ENCODE peak calls at places on chromosomes 1 and 21, in seven cellular contexts. R is GM23248, P is hepatocyte, Q is heart left ventricle, T is right atrium auricular region, O is BJ, N is adipocyte. A is an unnamed sample.

GRCh38 chr1:58785424-58786058 is 1.7 kb upstream of the JUN start:
- DNase-seq in Q (peak; percentile 39), N (no peak), R (no peak), P (peak; percentile 83), T (no peak), O (no peak), A (peak; percentile 24)

GRCh38 chr1:12595839-12596821 is 21.9 kb downstream of the DHRS3 start:
- DNase-seq in N (peak; percentile 97), Q (peak; percentile 82), P (peak; percentile 95), O (peak; percentile 95), T (peak; percentile 96), R (peak; percentile 99), A (peak; percentile 95)

GRCh38 chr1:232435746-232436145 is 194.2 kb downstream of the SIPA1L2 start:
- DNase-seq in N (peak; percentile 79), T (no peak), O (no peak), R (peak; percentile 39), P (peak; percentile 33), Q (no peak), A (no peak)

GRCh38 chr1:225156254-225156653 is 226.8 kb downstream of the DNAH14 start:
- DNase-seq in T (no peak), R (peak; percentile 1), N (no peak), Q (no peak), P (no peak), O (no peak), A (no peak)

GRCh38 chr1:209585672-209586071 is 2.2 kb downstream of the CAMK1G start:
- DNase-seq in N (peak; percentile 79), T (peak; percentile 61), R (peak; percentile 83), Q (peak; percentile 51), O (no peak), P (peak; percentile 83), A (peak; percentile 46)

GRCh38 chr1:89142160-89142559 is 16.2 kb upstream of the GBP2 start:
- DNase-seq in O (no peak), R (no peak), N (no peak), P (no peak), T (no peak), Q (no peak), A (no peak)

GRCh38 chr1:222754386-222755139 is 17.6 kb downstream of the FAM177B start:
- DNase-seq in N (peak; percentile 99), O (peak; percentile 98), Q (peak; percentile 32), P (peak; percentile 71), T (peak; percentile 65), R (peak; percentile 99), A (peak; percentile 36)

GRCh38 chr1:204628868-204629267 is 56.7 kb downstream of the LRRN2 start:
- DNase-seq in R (no peak), O (no peak), T (no peak), Q (no peak), N (no peak), P (no peak), A (no peak)

GRCh38 chr1:227622739-227623475 is 59.6 kb downstream of the ZNF678 start:
- DNase-seq in T (no peak), O (no peak), N (no peak), P (no peak), Q (no peak), R (no peak), A (no peak)

GRCh38 chr21:25862596-25862995 is 127.8 kb downstream of the GABPA start:
- DNase-seq in T (no peak), N (peak; percentile 30), Q (no peak), R (peak; percentile 46), P (no peak), O (no peak), A (no peak)

GRCh38 chr1:91742848-91743292 is 143.1 kb downstream of the TGFBR3 start:
- DNase-seq in Q (no peak), R (peak; percentile 71), N (no peak), O (no peak), T (peak; percentile 82), P (no peak), A (peak; percentile 62)

GRCh38 chr1:41618871-41619270 is 134.4 kb upstream of the EDN2 start:
- DNase-seq in N (no peak), T (no peak), Q (no peak), P (no peak), O (no peak), R (no peak), A (no peak)

GRCh38 chr1:16442273-16442672 is 1.7 kb downstream of the NECAP2 start:
- DNase-seq in O (no peak), T (no peak), N (no peak), P (no peak), Q (no peak), R (no peak), A (no peak)

GRCh38 chr1:65793359-65793732 is 651 bp downstream of the PDE4B start:
- DNase-seq in R (peak; percentile 48), T (no peak), P (no peak), N (peak; percentile 35), Q (no peak), O (no peak), A (no peak)

GRCh38 chr1:40824591-40825429 is 37.4 kb downstream of the CITED4 start:
- DNase-seq in N (peak; percentile 65), O (no peak), R (peak; percentile 42), Q (no peak), P (peak; percentile 31), T (no peak), A (no peak)

GRCh38 chr21:33976082-33976979 is 60.7 kb upstream of the ATP5PO start:
- DNase-seq in R (peak; percentile 94), N (peak; percentile 94), Q (peak; percentile 43), P (peak; percentile 68), O (peak; percentile 94), T (no peak), A (peak; percentile 33)

GRCh38 chr1:22225858-22226584 is 83.1 kb upstream of the WNT4 start:
- DNase-seq in N (no peak), T (no peak), O (no peak), R (no peak), Q (no peak), P (no peak), A (no peak)

GRCh38 chr1:9792156-9793042 is 31.4 kb downstream of the CLSTN1 start:
- DNase-seq in Q (no peak), P (no peak), T (no peak), R (no peak), N (peak; percentile 35), O (no peak), A (no peak)

GRCh38 chr1:241411776-241412338 is 54.9 kb upstream of the RGS7 start:
- DNase-seq in T (no peak), O (peak; percentile 71), R (peak; percentile 28), P (no peak), Q (no peak), N (peak; percentile 74), A (no peak)

GRCh38 chr1:43817304-43817939 is 110.1 kb downstream of the ST3GAL3 start:
- DNase-seq in P (no peak), N (no peak), Q (no peak), T (no peak), O (no peak), R (no peak), A (no peak)

GRCh38 chr1:51642739-51643142 is 25.8 kb downstream of the OSBPL9 start:
- DNase-seq in O (peak; percentile 99), N (peak; percentile 94), Q (peak; percentile 22), P (peak; percentile 24), R (peak; percentile 94), T (no peak), A (no peak)

GRCh38 chr1:11316701-11317100 is 43.7 kb downstream of the UBIAD1 start:
- DNase-seq in P (no peak), O (no peak), N (no peak), R (peak; percentile 26), Q (no peak), T (no peak), A (no peak)

GRCh38 chr1:239084459-239085080 is 301.8 kb upstream of the CHRM3 start:
- DNase-seq in Q (no peak), O (no peak), P (no peak), R (no peak), T (no peak), N (no peak), A (no peak)

GRCh38 chr1:203017061-203017460 is 9.2 kb upstream of the PPFIA4 start:
- DNase-seq in Q (no peak), R (no peak), N (no peak), O (no peak), P (no peak), T (no peak), A (no peak)
- H3K36me3 ChIP-seq in Q (peaks cover 55% of the 10 kb centered on the region), R (peaks cover 70% of the 10 kb centered on the region), N (peaks cover 96% of the 10 kb centered on the region), O (peaks cover 30% of the 10 kb centered on the region), P (peaks cover 11% of the 10 kb centered on the region), T (peaks cover 85% of the 10 kb centered on the region), A (peaks cover 99% of the 10 kb centered on the region)

DNA sequence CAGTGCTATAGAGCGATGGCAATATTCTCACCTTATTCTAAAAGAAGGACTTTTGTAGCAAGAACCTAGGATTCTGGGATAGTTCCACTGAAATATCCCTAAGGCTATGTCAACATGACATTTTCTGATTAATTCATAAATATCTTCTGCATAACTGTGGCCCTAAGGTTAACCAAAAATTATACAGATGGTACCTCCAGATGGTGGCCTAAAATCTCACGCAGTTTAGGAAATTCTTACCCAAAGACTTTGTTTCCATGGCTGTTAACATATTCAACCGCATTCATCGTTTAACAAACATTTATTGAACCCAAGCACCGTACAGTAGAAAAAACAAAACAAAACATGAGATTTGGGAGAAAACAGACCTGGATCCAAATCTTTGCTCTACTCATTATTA is 19.1 kb downstream of the NID1 start:
- DNase-seq in R (no peak), N (no peak), P (no peak), T (no peak), O (no peak), Q (no peak), A (no peak)
- H3K36me3 ChIP-seq in R (no peaks in the 10 kb centered on the region), N (peaks cover 79% of the 10 kb centered on the region), P (no peaks in the 10 kb centered on the region), T (peaks cover 83% of the 10 kb centered on the region), O (peaks cover 15% of the 10 kb centered on the region), Q (peaks cover 22% of the 10 kb centered on the region), A (peaks cover 16% of the 10 kb centered on the region)

GRCh38 chr1:180199018-180199417 is 31.0 kb upstream of the LHX4 start:
- DNase-seq in T (no peak), N (no peak), P (no peak), R (no peak), O (no peak), Q (no peak), A (no peak)
- H3K36me3 ChIP-seq in T (peaks cover 37% of the 10 kb centered on the region), N (peaks cover 7% of the 10 kb centered on the region), P (no peaks in the 10 kb centered on the region), R (no peaks in the 10 kb centered on the region), O (peaks cover 15% of the 10 kb centered on the region), Q (peaks cover 3% of the 10 kb centered on the region), A (no peaks in the 10 kb centered on the region)

GRCh38 chr1:54869173-54869851 is 17.7 kb downstream of the DHCR24 start:
- DNase-seq in O (no peak), Q (no peak), P (no peak), R (no peak), T (no peak), N (no peak), A (peak; percentile 7)
- H3K36me3 ChIP-seq in O (peaks cover 26% of the 10 kb centered on the region), Q (no peaks in the 10 kb centered on the region), P (peaks cover 4% of the 10 kb centered on the region), R (peaks cover 15% of the 10 kb centered on the region), T (no peaks in the 10 kb centered on the region), N (peaks cover 98% of the 10 kb centered on the region), A (peaks cover 98% of the 10 kb centered on the region)

GRCh38 chr1:33013791-33014190 is 22.9 kb downstream of the AK2 start:
- DNase-seq in P (no peak), Q (no peak), N (no peak), R (no peak), O (no peak), T (no peak), A (no peak)

GRCh38 chr1:33018112-33018511 is 18.6 kb downstream of the AK2 start:
- DNase-seq in R (no peak), P (no peak), Q (no peak), O (no peak), N (no peak), T (no peak), A (no peak)

GRCh38 chr1:33017175-33017574 is 19.5 kb downstream of the AK2 start:
- DNase-seq in T (no peak), Q (no peak), R (no peak), P (no peak), N (no peak), O (no peak), A (no peak)

GRCh38 chr1:33014464-33015170 is 22.1 kb downstream of the AK2 start:
- DNase-seq in O (no peak), P (no peak), T (no peak), N (no peak), Q (no peak), R (no peak), A (no peak)

GRCh38 chr1:33015216-33015615 is 21.5 kb downstream of the AK2 start:
- DNase-seq in P (no peak), N (no peak), Q (no peak), T (no peak), O (no peak), R (no peak), A (no peak)
- H3K36me3 ChIP-seq in P (no peaks in the 10 kb centered on the region), N (peaks cover 66% of the 10 kb centered on the region), Q (peaks cover 21% of the 10 kb centered on the region), T (peaks cover 52% of the 10 kb centered on the region), O (peaks cover 17% of the 10 kb centered on the region), R (peaks cover 38% of the 10 kb centered on the region), A (peaks cover 83% of the 10 kb centered on the region)

A was measured in psoas muscle.